ENCODE peak calls at places on chromosome 20, in eight cellular contexts. One of them, this sample, is unnamed. For H3K9me2 and H3K79me2, the result is how much of the 10 kb centered on the place peaks cover.

GRCh38 chr20:15196580-15197255 is 859.3 kb upstream of the FLRT3 start:
- DNase-seq in GM23338: no peak
- DNase-seq in HCT116: no peak
- DNase-seq in MM.1S: no peak
- DNase-seq in PC-9: no peak
- DNase-seq in OCI-LY7: no peak
- DNase-seq in PC-3: no peak
- DNase-seq in GM23248: no peak
- DNase-seq in this sample: no peak

GRCh38 chr20:50563133-50563944 is 53.2 kb downstream of the PTPN1 start:
- DNase-seq in GM23338: no peak
- DNase-seq in HCT116: no peak
- DNase-seq in MM.1S: no peak
- DNase-seq in PC-9: no peak
- DNase-seq in OCI-LY7: no peak
- DNase-seq in PC-3: no peak
- DNase-seq in GM23248: no peak
- DNase-seq in this sample: no peak

GRCh38 chr20:62665153-62665754 is 23.0 kb downstream of the SLCO4A1 start:
- DNase-seq in GM23338: no peak
- DNase-seq in HCT116: no peak
- DNase-seq in MM.1S: no peak
- DNase-seq in PC-9: no peak
- DNase-seq in OCI-LY7: no peak
- DNase-seq in PC-3: no peak
- DNase-seq in GM23248: no peak
- DNase-seq in this sample: no peak

GRCh38 chr20:4021905-4022304 is 6.5 kb upstream of the RNF24 start:
- DNase-seq in GM23338: no peak
- DNase-seq in HCT116: no peak
- DNase-seq in MM.1S: no peak
- DNase-seq in PC-9: no peak
- DNase-seq in OCI-LY7: no peak
- DNase-seq in PC-3: no peak
- DNase-seq in GM23248: peak
- DNase-seq in this sample: no peak

GRCh38 chr20:15332711-15333160 is 995.3 kb upstream of the FLRT3 start:
- DNase-seq in GM23338: no peak
- DNase-seq in HCT116: no peak
- DNase-seq in MM.1S: no peak
- DNase-seq in PC-9: no peak
- DNase-seq in OCI-LY7: no peak
- DNase-seq in PC-3: no peak
- DNase-seq in GM23248: no peak
- DNase-seq in this sample: no peak

GRCh38 chr20:20611165-20611564 is 101.3 kb downstream of the RALGAPA2 start:
- DNase-seq in GM23338: no peak
- DNase-seq in HCT116: no peak
- DNase-seq in MM.1S: no peak
- DNase-seq in PC-9: no peak
- DNase-seq in OCI-LY7: no peak
- DNase-seq in PC-3: no peak
- DNase-seq in GM23248: no peak
- DNase-seq in this sample: no peak

GRCh38 chr20:595330-596308 is 14.5 kb downstream of the TCF15 start:
- DNase-seq in GM23338: peak
- DNase-seq in HCT116: no peak
- DNase-seq in MM.1S: no peak
- DNase-seq in PC-9: no peak
- DNase-seq in OCI-LY7: no peak
- DNase-seq in PC-3: no peak
- DNase-seq in GM23248: no peak
- DNase-seq in this sample: no peak

GRCh38 chr20:11000416-11000815 is 326.6 kb upstream of the JAG1 start:
- DNase-seq in GM23338: no peak
- DNase-seq in HCT116: no peak
- DNase-seq in MM.1S: no peak
- DNase-seq in PC-9: no peak
- DNase-seq in OCI-LY7: no peak
- DNase-seq in PC-3: no peak
- DNase-seq in GM23248: no peak
- DNase-seq in this sample: no peak

GRCh38 chr20:7657569-7657968 is 282.7 kb downstream of the HAO1 start:
- DNase-seq in GM23338: no peak
- DNase-seq in HCT116: no peak
- DNase-seq in MM.1S: no peak
- DNase-seq in PC-9: no peak
- DNase-seq in OCI-LY7: no peak
- DNase-seq in PC-3: peak
- DNase-seq in GM23248: no peak
- DNase-seq in this sample: no peak

GRCh38 chr20:7650081-7650480 is 290.2 kb downstream of the HAO1 start:
- DNase-seq in GM23338: no peak
- DNase-seq in HCT116: no peak
- DNase-seq in MM.1S: no peak
- DNase-seq in PC-9: no peak
- DNase-seq in OCI-LY7: peak
- DNase-seq in PC-3: no peak
- DNase-seq in GM23248: no peak
- DNase-seq in this sample: no peak

GRCh38 chr20:7656662-7657061 is 283.6 kb downstream of the HAO1 start:
- DNase-seq in GM23338: peak
- DNase-seq in HCT116: no peak
- DNase-seq in MM.1S: no peak
- DNase-seq in PC-9: no peak
- DNase-seq in OCI-LY7: no peak
- DNase-seq in PC-3: no peak
- DNase-seq in GM23248: no peak
- DNase-seq in this sample: no peak

GRCh38 chr20:7650481-7650880 is 289.8 kb downstream of the HAO1 start:
- DNase-seq in GM23338: no peak
- DNase-seq in HCT116: no peak
- DNase-seq in MM.1S: no peak
- DNase-seq in PC-9: no peak
- DNase-seq in OCI-LY7: peak
- DNase-seq in PC-3: peak
- DNase-seq in GM23248: peak
- DNase-seq in this sample: no peak

GRCh38 chr20:7654231-7654630 is 286.0 kb downstream of the HAO1 start:
- DNase-seq in GM23338: no peak
- DNase-seq in HCT116: no peak
- DNase-seq in MM.1S: no peak
- DNase-seq in PC-9: no peak
- DNase-seq in OCI-LY7: no peak
- DNase-seq in PC-3: no peak
- DNase-seq in GM23248: no peak
- DNase-seq in this sample: no peak
- H3K9me2 ChIP-seq in GM23338: under half
- H3K9me2 ChIP-seq in HCT116: under half
- H3K9me2 ChIP-seq in MM.1S: under half
- H3K9me2 ChIP-seq in PC-9: under half
- H3K9me2 ChIP-seq in OCI-LY7: under half
- H3K9me2 ChIP-seq in PC-3: under half
- H3K9me2 ChIP-seq in GM23248: under half
- H3K9me2 ChIP-seq in this sample: under half

DNA sequence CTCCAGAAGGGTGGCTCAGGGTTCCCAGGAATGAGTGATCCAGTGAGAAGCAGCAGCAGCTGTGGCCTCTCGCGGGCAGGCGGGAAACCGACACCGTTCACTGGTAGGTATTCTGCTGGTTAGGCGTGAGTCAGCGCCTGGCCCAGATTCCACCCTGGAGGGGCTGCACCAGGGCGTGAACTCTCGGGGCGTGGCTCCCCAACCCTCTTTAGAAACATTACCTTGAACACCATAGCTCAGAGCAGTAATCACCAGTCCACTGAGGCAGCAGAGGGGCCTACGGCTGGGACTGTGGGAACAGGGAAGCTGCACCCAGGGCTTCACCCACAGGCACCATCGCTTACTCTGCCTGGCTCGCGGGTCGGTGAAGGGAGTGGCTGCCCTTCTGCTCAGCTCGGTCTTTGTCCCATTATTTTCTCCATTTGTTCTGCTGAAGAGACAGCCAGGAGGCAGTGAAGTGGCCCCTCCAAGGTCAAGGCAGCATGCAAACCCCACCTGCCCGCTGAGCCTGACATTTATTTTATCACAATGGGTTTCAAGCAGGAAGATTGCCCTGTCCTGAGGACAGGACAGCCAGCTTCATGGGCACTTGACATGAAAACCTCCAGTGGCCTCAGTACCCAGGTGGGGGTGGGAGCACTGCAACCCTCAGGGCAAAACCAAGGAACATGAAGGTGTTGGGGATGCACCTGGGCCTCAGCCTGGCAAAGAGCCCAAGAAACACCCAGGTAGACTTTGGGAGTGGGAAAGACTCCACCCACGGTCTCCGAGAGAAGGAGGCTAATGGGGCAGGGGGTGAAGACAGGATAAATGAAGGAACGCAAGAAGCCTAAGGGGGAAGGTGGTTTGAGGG is 51.0 kb upstream of the CD93 start:
- DNase-seq in GM23338: no peak
- DNase-seq in HCT116: no peak
- DNase-seq in MM.1S: no peak
- DNase-seq in PC-9: peak
- DNase-seq in OCI-LY7: no peak
- DNase-seq in PC-3: no peak
- DNase-seq in GM23248: no peak
- DNase-seq in this sample: no peak
- H3K79me2 ChIP-seq in GM23338: under half
- H3K79me2 ChIP-seq in HCT116: under half
- H3K79me2 ChIP-seq in MM.1S: under half
- H3K79me2 ChIP-seq in PC-9: under half
- H3K79me2 ChIP-seq in OCI-LY7: under half
- H3K79me2 ChIP-seq in PC-3: under half
- H3K79me2 ChIP-seq in GM23248: under half
- H3K79me2 ChIP-seq in this sample: under half

GRCh38 chr20:59977086-59977485 is 18.9 kb downstream of the CDH26 start:
- DNase-seq in GM23338: no peak
- DNase-seq in HCT116: no peak
- DNase-seq in MM.1S: no peak
- DNase-seq in PC-9: no peak
- DNase-seq in OCI-LY7: no peak
- DNase-seq in PC-3: no peak
- DNase-seq in GM23248: no peak
- DNase-seq in this sample: no peak
- H3K9me2 ChIP-seq in GM23338: under half
- H3K9me2 ChIP-seq in HCT116: under half
- H3K9me2 ChIP-seq in MM.1S: under half
- H3K9me2 ChIP-seq in PC-9: under half
- H3K9me2 ChIP-seq in OCI-LY7: under half
- H3K9me2 ChIP-seq in PC-3: under half
- H3K9me2 ChIP-seq in GM23248: under half
- H3K9me2 ChIP-seq in this sample: under half

GRCh38 chr20:53580376-53581111 is 13.1 kb downstream of the ZNF217 start:
- DNase-seq in GM23338: no peak
- DNase-seq in HCT116: no peak
- DNase-seq in MM.1S: no peak
- DNase-seq in PC-9: no peak
- DNase-seq in OCI-LY7: no peak
- DNase-seq in PC-3: peak
- DNase-seq in GM23248: peak
- DNase-seq in this sample: no peak

GRCh38 chr20:53576586-53577318 is 16.9 kb downstream of the ZNF217 start:
- DNase-seq in GM23338: no peak
- DNase-seq in HCT116: no peak
- DNase-seq in MM.1S: no peak
- DNase-seq in PC-9: no peak
- DNase-seq in OCI-LY7: no peak
- DNase-seq in PC-3: no peak
- DNase-seq in GM23248: no peak
- DNase-seq in this sample: no peak

GRCh38 chr20:53579266-53579580 is 14.4 kb downstream of the ZNF217 start:
- DNase-seq in GM23338: no peak
- DNase-seq in HCT116: no peak
- DNase-seq in MM.1S: no peak
- DNase-seq in PC-9: no peak
- DNase-seq in OCI-LY7: no peak
- DNase-seq in PC-3: no peak
- DNase-seq in GM23248: no peak
- DNase-seq in this sample: no peak

GRCh38 chr20:53579581-53580375 is 13.9 kb downstream of the ZNF217 start:
- DNase-seq in GM23338: no peak
- DNase-seq in HCT116: no peak
- DNase-seq in MM.1S: no peak
- DNase-seq in PC-9: no peak
- DNase-seq in OCI-LY7: peak
- DNase-seq in PC-3: peak
- DNase-seq in GM23248: peak
- DNase-seq in this sample: no peak

DNA sequence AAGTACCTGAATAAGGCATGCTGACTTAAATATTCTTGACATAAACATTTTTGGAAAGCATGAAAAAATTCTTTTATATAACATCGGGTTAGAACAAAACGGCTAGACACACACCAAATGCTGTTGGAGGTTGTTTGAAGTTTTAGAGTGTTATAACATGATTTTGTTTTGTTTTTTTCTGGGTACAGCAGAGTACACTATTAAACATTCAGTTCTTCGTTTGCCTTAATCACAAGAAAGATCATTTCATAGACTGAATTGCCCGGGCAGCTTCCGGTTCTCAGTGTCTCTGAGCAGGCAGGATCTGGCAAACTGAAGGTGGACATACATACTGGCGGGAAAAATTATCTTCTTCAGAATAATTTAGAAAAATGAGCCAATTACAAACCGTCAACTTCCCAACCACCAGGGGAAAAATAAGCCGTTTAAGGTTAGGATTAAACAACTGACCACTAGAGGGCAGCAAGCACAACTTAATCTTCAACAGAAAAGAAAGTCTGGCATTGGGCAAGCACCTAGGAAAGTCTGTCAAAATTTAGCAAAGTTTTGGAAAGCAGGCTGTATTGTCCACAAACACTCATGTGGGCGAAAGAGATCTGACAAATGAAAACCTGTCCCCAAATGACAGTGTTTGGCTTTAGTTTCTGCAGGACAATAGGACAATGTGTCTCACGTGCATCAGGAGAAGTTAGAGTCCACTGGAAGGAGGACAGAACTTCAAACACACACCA is 15.0 kb downstream of the ZNF217 start:
- DNase-seq in GM23338: peak
- DNase-seq in HCT116: peak
- DNase-seq in MM.1S: peak
- DNase-seq in PC-9: peak
- DNase-seq in OCI-LY7: peak
- DNase-seq in PC-3: peak
- DNase-seq in GM23248: peak
- DNase-seq in this sample: peak
- H3K79me2 ChIP-seq in GM23338: half or more
- H3K79me2 ChIP-seq in HCT116: half or more
- H3K79me2 ChIP-seq in MM.1S: half or more
- H3K79me2 ChIP-seq in PC-9: half or more
- H3K79me2 ChIP-seq in OCI-LY7: half or more
- H3K79me2 ChIP-seq in PC-3: half or more
- H3K79me2 ChIP-seq in GM23248: half or more
- H3K79me2 ChIP-seq in this sample: under half